ENCODE peak calls at places on chromosomes 6 and 20, in six cellular contexts. G is hepatic stellate cell, R is HL-60, F is GM20000, M is endothelial cell, T is ACHN. A is an unnamed sample.

GRCh38 chr6:13331516-13332348 is 3.4 kb upstream of the TBC1D7 start:
- DNase-seq in R (no peak), F (peak; percentile 40), T (peak; percentile 40), M (no peak), G (no peak), A (peak; percentile 26)

GRCh38 chr20:63941282-63942060 is 14.7 kb downstream of the UCKL1 start:
- DNase-seq in T (no peak), F (peak; percentile 71), G (no peak), R (peak; percentile 92), M (peak; percentile 60), A (no peak)

GRCh38 chr20:36482044-36482473 is 59.3 kb upstream of the MYL9 start:
- DNase-seq in F (no peak), M (no peak), T (no peak), R (no peak), G (no peak), A (no peak)

GRCh38 chr6:16918586-16918985 is 157.3 kb upstream of the ATXN1 start:
- DNase-seq in F (no peak), G (no peak), T (no peak), M (no peak), R (no peak), A (no peak)

GRCh38 chr6:36865835-36866234 is 8.8 kb downstream of the PPIL1 start:
- DNase-seq in M (no peak), F (no peak), T (no peak), R (no peak), G (no peak), A (no peak)

GRCh38 chr6:109447878-109448555 is 7.5 kb downstream of the SMPD2 start:
- DNase-seq in T (no peak), G (no peak), M (no peak), F (no peak), R (peak; percentile 35), A (no peak)

GRCh38 chr20:24914388-24915241 is 34.5 kb upstream of the CST7 start:
- DNase-seq in G (no peak), F (no peak), M (no peak), T (no peak), R (no peak), A (no peak)

GRCh38 chr6:166714581-166714980 is 87.5 kb upstream of the RPS6KA2 start:
- DNase-seq in R (no peak), T (no peak), G (no peak), M (no peak), F (no peak), A (no peak)

A was measured in retina.